ENCODE peak calls at places on chromosome 17, in ten cellular contexts. D is GM12891, X is transverse colon, N is stomach, B is spleen, T is HCT116, U is sigmoid colon, W is HepG2, K is suprapubic skin, L is prostate gland. Z is an unnamed sample.

GRCh38 chr17:8832711-8833352 is 33.7 kb upstream of the MFSD6L start:
- DNase-seq in D (peak), N (no peak), W (no peak), X (peak), B (peak), K (no peak), U (no peak), L (no peak), T (peak), Z (peak)

GRCh38 chr17:44389723-44390202 is 314 bp upstream of the ITGA2B start:
- DNase-seq in W (no peak), D (no peak), B (no peak), K (no peak), L (no peak), X (no peak), T (no peak), U (no peak), N (no peak), Z (no peak)

GRCh38 chr17:16073845-16074244 is 74.2 kb downstream of the TTC19 start:
- DNase-seq in B (no peak), U (no peak), W (no peak), T (no peak), D (no peak), X (no peak), N (no peak), K (no peak), L (no peak), Z (no peak)

GRCh38 chr17:80427366-80428282 is 12.7 kb downstream of the ENDOV start:
- DNase-seq in X (no peak), D (no peak), U (no peak), T (no peak), W (no peak), L (no peak), B (peak), K (no peak), N (no peak), Z (no peak)

GRCh38 chr17:9475259-9475658 is 100.4 kb downstream of the STX8 start:
- DNase-seq in D (no peak), X (no peak), W (no peak), B (no peak), T (no peak), L (no peak), K (no peak), N (no peak), U (no peak), Z (no peak)

GRCh38 chr17:43880420-43880991 is 26.8 kb downstream of the MPP2 start:
- DNase-seq in B (peak), W (peak), L (no peak), N (peak), X (peak), U (no peak), T (peak), K (no peak), D (peak), Z (peak)

GRCh38 chr17:48840441-48840840 is 9.6 kb downstream of the CALCOCO2 start:
- DNase-seq in U (no peak), T (no peak), X (no peak), B (no peak), L (no peak), N (no peak), W (no peak), D (no peak), K (no peak), Z (no peak)

GRCh38 chr17:81741049-81741593 is 29.0 kb downstream of the SLC25A10 start:
- DNase-seq in N (no peak), K (no peak), X (no peak), D (no peak), T (no peak), W (no peak), B (no peak), L (no peak), U (no peak), Z (no peak)

GRCh38 chr17:38798614-38799500 is 499 bp downstream of the PIP4K2B start:
- DNase-seq in U (peak), X (peak), D (peak), N (peak), K (peak), T (no peak), L (peak), B (peak), W (peak), Z (peak)

GRCh38 chr17:41624208-41625101 is at the start of gene KRT17:
- DNase-seq in D (no peak), N (no peak), L (peak), T (no peak), X (no peak), W (no peak), U (peak), B (peak), K (peak), Z (peak)
- TF ChIP-seq POLR2AphosphoS5 in D (no peak), N (no peak), L (peak), T (no peak), X (no peak), W (no peak), U (no peak), B (no peak), K (no peak), Z (no peak)

DNA sequence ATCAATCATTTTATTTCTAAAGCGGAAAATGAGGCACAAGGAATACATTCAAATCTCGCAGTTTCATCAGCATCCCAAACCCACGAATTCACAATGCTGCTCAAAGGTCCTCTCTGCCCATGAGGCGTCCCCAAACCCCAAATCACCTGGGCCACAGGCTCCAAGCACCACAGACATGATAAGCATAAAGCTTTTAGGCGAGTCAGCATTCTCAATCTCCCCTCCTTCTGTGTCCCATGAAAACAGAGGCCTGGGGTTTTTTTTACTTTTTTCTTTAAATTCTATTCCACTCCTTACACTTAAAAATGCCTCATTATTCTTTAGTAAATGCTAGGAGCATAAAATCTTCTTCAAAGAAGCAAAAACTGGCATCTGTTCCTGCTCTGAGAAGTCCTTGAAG is 55.0 kb downstream of the CYTH1 start:
- DNase-seq in L (no peak), B (no peak), T (no peak), W (no peak), U (no peak), D (no peak), N (no peak), K (no peak), X (no peak), Z (no peak)
- TF ChIP-seq POLR2AphosphoS5 in L (no peak), B (no peak), T (no peak), W (no peak), U (no peak), D (no peak), N (no peak), K (no peak), X (no peak), Z (no peak)

DNA sequence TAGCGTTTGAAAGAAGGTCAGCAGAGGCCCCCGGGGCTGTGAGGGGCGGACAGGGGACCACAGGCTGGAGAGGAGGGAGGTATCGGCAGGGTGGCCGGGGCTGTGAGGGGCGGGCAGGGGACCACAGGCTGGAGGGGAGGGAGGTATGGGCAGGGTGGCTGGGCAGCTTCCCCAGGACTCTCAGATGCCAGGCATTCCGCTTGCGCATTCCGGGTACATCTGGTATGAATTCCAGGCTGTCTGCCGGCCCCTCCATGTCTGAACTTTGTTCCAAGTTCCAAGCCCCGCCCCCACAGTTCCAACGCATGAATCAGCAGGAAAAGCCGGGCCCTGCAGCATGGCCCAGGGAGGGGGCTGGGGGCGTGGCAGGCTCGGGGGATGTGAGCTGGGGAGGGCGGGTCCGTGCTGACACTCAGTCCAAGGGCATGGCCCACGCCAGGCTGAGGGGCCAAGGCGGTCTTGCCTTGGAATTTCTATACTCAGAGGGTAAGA is 4.4 kb upstream of the TLCD2 start:
- DNase-seq in B (peak), T (peak), K (peak), U (peak), L (peak), X (peak), N (peak), D (no peak), W (peak), Z (peak)
- TF ChIP-seq POLR2AphosphoS5 in B (no peak), T (no peak), K (no peak), U (peak), L (peak), X (peak), N (peak), D (no peak), W (no peak), Z (no peak)

GRCh38 chr17:40329981-40330794 is 21.2 kb downstream of the RARA start:
- DNase-seq in T (no peak), B (peak), K (peak), L (peak), X (peak), D (no peak), U (peak), W (no peak), N (peak), Z (no peak)
- TF ChIP-seq POLR2AphosphoS5 in T (no peak), B (peak), K (no peak), L (no peak), X (no peak), D (no peak), U (peak), W (no peak), N (no peak), Z (no peak)

DNA sequence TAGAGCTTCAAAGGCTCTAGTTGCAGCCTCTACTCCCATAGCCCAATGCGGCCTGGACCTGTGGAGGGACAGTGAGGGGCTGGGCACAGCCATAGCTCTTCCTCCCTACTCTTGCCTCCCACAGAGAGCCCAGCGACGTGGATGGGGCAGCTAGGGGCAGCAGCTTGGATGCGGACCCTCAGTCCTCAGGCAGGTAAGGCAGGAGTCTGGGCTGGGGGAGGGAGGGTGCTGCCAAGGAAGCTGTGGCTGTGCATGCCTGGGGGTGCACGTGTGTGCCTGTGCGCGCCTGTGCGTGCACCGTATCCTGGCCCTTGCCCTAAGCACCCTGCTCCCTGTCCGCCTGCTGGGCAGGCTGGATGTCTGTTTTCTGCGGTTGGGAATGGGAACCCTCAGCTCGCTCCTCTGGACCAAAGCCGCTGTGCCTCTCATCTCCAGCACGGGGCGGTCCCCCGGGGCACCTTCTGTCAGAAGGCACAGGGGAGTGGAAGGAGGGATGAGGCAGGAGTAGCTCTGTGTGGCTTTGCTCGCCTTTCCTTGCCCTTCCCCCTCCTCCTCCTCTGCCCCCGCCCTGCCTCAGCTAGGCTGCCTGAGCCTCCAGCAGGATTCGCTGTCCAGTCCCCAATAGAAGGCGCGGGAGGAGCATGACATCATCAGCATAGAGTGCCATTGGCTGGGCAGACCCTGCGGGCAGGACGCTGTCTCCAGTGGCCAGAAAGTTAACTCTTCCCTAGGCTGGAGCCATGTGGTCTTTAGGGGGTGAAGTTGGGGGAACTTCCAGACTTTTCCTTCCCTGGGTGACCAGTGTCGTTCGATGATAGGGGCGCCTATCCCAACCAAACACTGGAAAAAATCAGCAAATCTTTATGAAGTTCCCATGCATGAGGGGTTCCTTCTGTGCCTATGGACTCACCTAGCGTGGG is 797 bp downstream of the PRCD start:
- DNase-seq in U (peak), N (peak), B (peak), L (peak), K (peak), T (peak), W (peak), D (peak), X (peak), Z (peak)
- TF ChIP-seq POLR2AphosphoS5 in U (peak), N (peak), B (peak), L (peak), K (peak), T (peak), W (no peak), D (no peak), X (no peak), Z (peak)

GRCh38 chr17:58301504-58302150 is 20.9 kb upstream of the MPO start:
- DNase-seq in N (peak), L (no peak), B (no peak), D (no peak), X (no peak), K (no peak), U (peak), T (no peak), W (no peak), Z (no peak)
- TF ChIP-seq POLR2AphosphoS5 in N (no peak), L (no peak), B (no peak), D (no peak), X (no peak), K (no peak), U (no peak), T (no peak), W (no peak), Z (no peak)

DNA sequence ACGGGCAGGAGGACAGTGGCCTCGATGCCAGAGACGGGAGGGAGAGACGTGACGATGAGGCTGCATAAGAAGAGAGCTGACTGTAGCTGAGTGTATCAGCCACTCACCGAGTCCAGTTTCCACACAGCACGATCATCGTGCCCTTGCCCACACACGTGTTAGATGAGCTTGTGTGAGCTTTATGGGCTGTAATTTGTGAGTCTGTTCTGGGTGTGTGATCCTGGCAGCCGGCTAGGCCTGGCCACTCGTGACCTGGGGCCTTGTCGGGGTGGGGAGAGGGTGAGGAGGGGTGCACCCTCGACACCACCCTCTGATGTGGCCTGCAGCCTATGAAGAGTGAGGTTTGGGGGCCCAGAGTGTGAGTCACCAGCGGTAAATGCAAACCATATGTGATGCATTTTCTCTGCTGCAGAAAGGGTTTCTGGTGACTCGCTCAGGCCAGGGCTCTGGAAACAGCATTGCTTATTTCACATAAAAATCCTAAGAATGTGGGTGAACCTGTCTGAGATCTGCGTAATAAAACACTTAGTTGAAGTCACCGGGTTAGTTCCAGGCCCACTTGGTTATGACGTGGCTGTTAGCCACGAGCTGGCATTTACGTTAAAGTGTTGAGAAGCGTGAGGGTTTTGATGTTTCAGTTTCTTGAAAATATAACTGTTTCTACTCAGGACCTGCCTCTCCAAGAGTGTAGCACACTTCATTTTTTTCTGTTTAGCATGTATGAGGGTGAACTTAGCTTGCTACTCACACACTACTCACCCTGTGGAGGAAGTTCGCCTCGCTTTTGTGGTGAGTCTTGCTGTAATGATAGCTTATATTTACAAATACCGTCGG is 4.2 kb downstream of the METRNL start:
- DNase-seq in N (no peak), W (no peak), L (no peak), X (no peak), U (peak), T (no peak), D (no peak), B (no peak), K (peak), Z (peak)
- TF ChIP-seq POLR2AphosphoS5 in N (no peak), W (no peak), L (no peak), X (peak), U (peak), T (peak), D (no peak), B (peak), K (peak), Z (no peak)

GRCh38 chr17:61704935-61705449 is 114.0 kb upstream of the NACA2 start:
- DNase-seq in T (no peak), L (no peak), K (no peak), D (no peak), X (no peak), W (no peak), B (no peak), U (no peak), N (no peak), Z (no peak)
- TF ChIP-seq POLR2AphosphoS5 in T (no peak), L (no peak), K (no peak), D (no peak), X (no peak), W (no peak), B (no peak), U (no peak), N (no peak), Z (no peak)

Z was measured in GM23338.